ENCODE peak calls at places on chromosomes 3 and 15, in eight cellular contexts. O, M, H, Y, L, C, D and F are unnamed samples.

GRCh38 chr3:64900916-64901903 is 213.4 kb upstream of the ADAMTS9 start:
- DNase-seq in Y (no peak), L (peak), D (no peak), C (no peak), O (peak), M (no peak), H (no peak), F (no peak)

GRCh38 chr3:172606021-172606420 is 82.8 kb upstream of the TNFSF10 start:
- DNase-seq in O (peak), D (no peak), H (no peak), L (peak), C (no peak), Y (no peak), M (no peak), F (no peak)

GRCh38 chr3:140470962-140471361 is 206.9 kb upstream of the TRIM42 start:
- DNase-seq in H (no peak), O (no peak), Y (no peak), M (no peak), L (no peak), D (no peak), C (no peak), F (no peak)

GRCh38 chr3:9901967-9902366 is 681 bp upstream of the IL17RE start:
- DNase-seq in D (no peak), O (no peak), M (no peak), C (no peak), Y (no peak), L (no peak), H (peak), F (no peak)

GRCh38 chr15:65184305-65184943 is 718 bp downstream of the CLPX start:
- DNase-seq in H (peak), D (peak), C (no peak), L (peak), Y (peak), O (peak), M (peak), F (peak)

GRCh38 chr3:178537123-178537754 is 1.0 kb downstream of the KCNMB2 start:
- DNase-seq in M (no peak), O (no peak), C (no peak), Y (no peak), L (no peak), H (no peak), D (no peak), F (no peak)

GRCh38 chr15:74610302-74610951 is 5.2 kb upstream of the CLK3 start:
- DNase-seq in H (no peak), O (no peak), Y (no peak), M (no peak), D (no peak), C (no peak), L (peak), F (no peak)

GRCh38 chr3:135516143-135516542 is 449.4 kb upstream of the PPP2R3A start:
- DNase-seq in D (no peak), M (no peak), L (no peak), H (no peak), O (peak), Y (no peak), C (no peak), F (no peak)

GRCh38 chr3:62446337-62446940 is 73.1 kb upstream of the FEZF2 start:
- DNase-seq in Y (no peak), H (no peak), O (no peak), M (no peak), L (no peak), D (no peak), C (no peak), F (no peak)

GRCh38 chr3:138082085-138082991 is 33.1 kb downstream of the DZIP1L start:
- DNase-seq in M (no peak), H (peak), D (no peak), O (peak), C (peak), Y (no peak), L (peak), F (no peak)

DNA sequence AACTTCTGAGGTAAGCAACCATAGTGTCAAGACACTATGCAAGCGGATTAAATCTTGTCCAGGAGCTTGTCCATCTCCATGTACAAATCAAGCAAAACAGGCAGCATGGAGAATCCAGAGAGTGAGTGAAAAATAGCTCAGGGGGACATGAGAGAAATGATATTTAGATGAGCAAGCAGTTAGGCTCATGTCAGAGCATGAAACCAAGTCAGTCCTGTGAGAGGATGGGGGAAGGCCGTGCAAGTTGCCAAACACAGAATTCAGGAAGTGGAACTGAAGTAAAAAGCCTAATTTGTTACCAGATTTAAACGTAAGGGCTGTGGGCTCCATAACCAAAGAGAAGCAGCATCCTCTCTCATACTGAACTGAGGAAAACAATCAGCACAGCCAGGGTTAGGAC is 995.9 kb downstream of the MCTP2 start:
- DNase-seq in M (no peak), O (no peak), H (no peak), L (no peak), Y (no peak), C (no peak), D (no peak), F (no peak)
- TF ChIP-seq CTCF in M (no peak), O (no peak), H (no peak), L (no peak), Y (no peak), C (no peak), D (no peak), F (no peak)

GRCh38 chr15:23447107-23447500 is at the start of gene GOLGA6L2:
- DNase-seq in Y (no peak), D (no peak), H (peak), L (no peak), M (no peak), O (no peak), C (no peak), F (no peak)

GRCh38 chr15:23446215-23447106 is 582 bp downstream of the GOLGA6L2 start:
- DNase-seq in H (no peak), O (no peak), C (no peak), L (no peak), Y (no peak), M (no peak), D (no peak), F (no peak)

GRCh38 chr15:23440596-23440995 is 6.4 kb downstream of the GOLGA6L2 start:
- DNase-seq in O (no peak), L (no peak), H (no peak), D (no peak), M (no peak), C (no peak), Y (no peak), F (peak)

GRCh38 chr15:23441204-23441603 is 5.8 kb downstream of the GOLGA6L2 start:
- DNase-seq in Y (no peak), M (no peak), O (no peak), C (no peak), L (no peak), D (no peak), H (no peak), F (peak)

DNA sequence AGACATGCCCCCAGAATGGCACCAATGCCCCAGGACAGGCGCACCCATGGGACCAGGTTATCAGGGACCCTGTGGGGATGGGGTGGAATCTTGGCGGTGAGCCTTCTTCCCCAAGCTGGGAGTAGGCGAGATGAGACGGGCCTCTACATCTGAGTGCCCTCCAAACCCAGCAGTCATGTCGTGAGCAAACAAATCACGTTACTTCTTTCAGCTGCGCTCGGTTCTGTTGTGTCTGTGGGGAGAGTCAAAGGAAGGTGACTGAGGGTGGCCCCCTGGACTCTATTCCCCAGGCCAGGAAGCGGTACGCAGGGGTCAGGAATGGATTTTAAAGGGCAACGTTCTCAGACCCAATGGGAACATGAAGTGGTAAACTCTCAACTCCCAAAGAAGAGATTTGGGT is 2.8 kb downstream of the GOLGA6L2 start:
- DNase-seq in O (no peak), D (no peak), Y (no peak), L (no peak), M (no peak), H (no peak), C (no peak), F (no peak)
- TF ChIP-seq CTCF in O (no peak), D (no peak), Y (no peak), L (no peak), M (no peak), H (no peak), C (no peak), F (no peak)

DNA sequence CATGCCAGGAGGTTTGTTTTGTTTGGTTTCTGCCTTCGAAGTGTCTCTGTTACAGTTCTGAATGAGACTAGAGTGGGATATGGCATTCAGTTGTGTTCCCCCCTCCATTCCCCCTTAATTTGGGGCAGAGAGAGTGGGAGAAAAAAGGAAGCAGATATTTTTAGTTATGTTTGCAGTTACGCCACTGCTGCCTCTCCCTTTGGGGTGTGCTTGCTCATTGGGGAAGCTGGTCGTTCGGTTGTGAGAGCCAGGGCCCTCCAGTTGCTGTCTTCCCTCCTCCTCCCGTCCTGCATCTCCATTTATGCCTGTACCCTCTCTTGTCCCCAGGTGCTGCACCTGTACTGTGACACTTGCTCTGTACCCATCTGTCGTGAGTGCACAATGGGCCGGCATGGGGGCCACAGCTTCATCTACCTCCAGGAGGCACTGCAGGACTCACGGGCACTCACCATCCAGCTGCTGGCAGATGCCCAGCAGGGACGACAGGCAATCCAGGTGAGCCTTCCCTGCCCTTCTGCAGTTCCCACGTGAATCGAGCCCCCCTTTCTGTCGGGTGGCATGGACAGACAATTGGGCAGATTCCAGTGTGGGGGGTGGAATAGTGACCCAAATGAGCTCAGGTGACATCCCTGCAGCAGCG is 55.8 kb downstream of the TRIM71 start:
- DNase-seq in D (no peak), M (no peak), C (no peak), L (no peak), O (no peak), H (no peak), Y (peak), F (no peak)
- TF ChIP-seq CTCF in D (no peak), M (no peak), C (no peak), L (no peak), O (no peak), H (no peak), Y (no peak), F (no peak)

DNA sequence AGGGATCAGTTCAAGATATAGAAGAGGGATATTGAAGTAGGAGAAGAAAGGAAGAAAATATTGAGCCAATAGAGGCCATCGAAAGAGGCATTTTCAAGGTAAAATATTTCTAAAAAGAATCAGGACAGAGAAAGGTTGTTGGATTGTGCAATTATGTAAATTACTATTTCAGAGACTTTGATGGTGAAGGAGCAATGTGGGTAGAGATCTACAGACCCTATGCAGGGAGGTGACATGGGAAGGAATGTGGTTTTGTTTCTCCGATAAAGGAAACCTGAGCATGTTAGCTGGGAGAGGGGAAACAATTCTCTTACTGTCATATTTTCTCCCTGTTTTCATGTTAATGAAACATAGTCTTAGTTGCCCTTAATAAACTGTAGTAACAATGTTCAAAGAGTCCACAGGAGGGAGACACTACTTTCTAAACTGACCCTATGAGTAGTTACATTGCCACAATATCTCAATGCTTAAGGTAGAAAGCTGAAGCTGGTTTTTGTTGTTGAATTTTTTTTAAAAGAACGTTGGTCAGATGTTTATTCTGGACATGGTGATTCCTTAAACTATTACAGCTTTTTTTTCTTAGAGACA is 133.3 kb downstream of the GRM7 start:
- DNase-seq in C (no peak), L (peak), D (no peak), O (peak), M (no peak), H (no peak), Y (no peak), F (no peak)
- TF ChIP-seq CTCF in C (no peak), L (no peak), D (no peak), O (peak), M (no peak), H (no peak), Y (peak), F (no peak)